ENCODE peak calls at places on chromosomes 13 and 19, in six cellular contexts. One of them, this sample, is unnamed.

GRCh38 chr19:48372904-48373303 is 8.7 kb downstream of the SYNGR4 start:
- DNase-seq in NCI-H1930: no peak
- DNase-seq in stimulated activated CD4-positive, alpha-beta T cell treated with anti-CD3 and anti-CD28 coated beads, TNF-alpha, amount 100 ng/mL, for 48 hours: no peak
- DNase-seq in A549: peak; percentile 68
- DNase-seq in KG1: no peak
- DNase-seq in Peyer's patch: no peak
- DNase-seq in this sample: no peak

GRCh38 chr13:46552888-46553520 is at the start of gene LRCH1:
- DNase-seq in NCI-H1930: peak; percentile 79
- DNase-seq in stimulated activated CD4-positive, alpha-beta T cell treated with anti-CD3 and anti-CD28 coated beads, TNF-alpha, amount 100 ng/mL, for 48 hours: peak; percentile 68
- DNase-seq in A549: peak; percentile 87
- DNase-seq in KG1: peak; percentile 74
- DNase-seq in Peyer's patch: peak; percentile 92
- DNase-seq in this sample: peak; percentile 67

GRCh38 chr13:101596803-101597202 is 144.3 kb downstream of the ITGBL1 start:
- DNase-seq in NCI-H1930: no peak
- DNase-seq in stimulated activated CD4-positive, alpha-beta T cell treated with anti-CD3 and anti-CD28 coated beads, TNF-alpha, amount 100 ng/mL, for 48 hours: no peak
- DNase-seq in A549: no peak
- DNase-seq in KG1: no peak
- DNase-seq in Peyer's patch: no peak
- DNase-seq in this sample: no peak

GRCh38 chr19:33507021-33507956 is 14.3 kb downstream of the PEPD start:
- DNase-seq in NCI-H1930: no peak
- DNase-seq in stimulated activated CD4-positive, alpha-beta T cell treated with anti-CD3 and anti-CD28 coated beads, TNF-alpha, amount 100 ng/mL, for 48 hours: no peak
- DNase-seq in A549: no peak
- DNase-seq in KG1: no peak
- DNase-seq in Peyer's patch: no peak
- DNase-seq in this sample: peak; percentile 90

GRCh38 chr19:54253331-54254194 is 3.5 kb downstream of the LILRB5 start:
- DNase-seq in NCI-H1930: no peak
- DNase-seq in stimulated activated CD4-positive, alpha-beta T cell treated with anti-CD3 and anti-CD28 coated beads, TNF-alpha, amount 100 ng/mL, for 48 hours: no peak
- DNase-seq in A549: no peak
- DNase-seq in KG1: no peak
- DNase-seq in Peyer's patch: no peak
- DNase-seq in this sample: no peak

GRCh38 chr19:33947565-33947964 is 150.9 kb downstream of the KCTD15 start:
- DNase-seq in NCI-H1930: no peak
- DNase-seq in stimulated activated CD4-positive, alpha-beta T cell treated with anti-CD3 and anti-CD28 coated beads, TNF-alpha, amount 100 ng/mL, for 48 hours: no peak
- DNase-seq in A549: no peak
- DNase-seq in KG1: no peak
- DNase-seq in Peyer's patch: no peak
- DNase-seq in this sample: no peak

GRCh38 chr13:50891206-50891605 is 18.4 kb upstream of the RNASEH2B start:
- DNase-seq in NCI-H1930: no peak
- DNase-seq in stimulated activated CD4-positive, alpha-beta T cell treated with anti-CD3 and anti-CD28 coated beads, TNF-alpha, amount 100 ng/mL, for 48 hours: no peak
- DNase-seq in A549: no peak
- DNase-seq in KG1: no peak
- DNase-seq in Peyer's patch: no peak
- DNase-seq in this sample: no peak

GRCh38 chr13:110583178-110583865 is 21.8 kb upstream of the RAB20 start:
- DNase-seq in NCI-H1930: no peak
- DNase-seq in stimulated activated CD4-positive, alpha-beta T cell treated with anti-CD3 and anti-CD28 coated beads, TNF-alpha, amount 100 ng/mL, for 48 hours: no peak
- DNase-seq in A549: no peak
- DNase-seq in KG1: no peak
- DNase-seq in Peyer's patch: no peak
- DNase-seq in this sample: no peak

GRCh38 chr19:33748231-33748630 is 48.4 kb upstream of the KCTD15 start:
- DNase-seq in NCI-H1930: no peak
- DNase-seq in stimulated activated CD4-positive, alpha-beta T cell treated with anti-CD3 and anti-CD28 coated beads, TNF-alpha, amount 100 ng/mL, for 48 hours: no peak
- DNase-seq in A549: no peak
- DNase-seq in KG1: no peak
- DNase-seq in Peyer's patch: no peak
- DNase-seq in this sample: no peak

GRCh38 chr13:49746111-49746510 is 46.4 kb downstream of the KPNA3 start:
- DNase-seq in NCI-H1930: no peak
- DNase-seq in stimulated activated CD4-positive, alpha-beta T cell treated with anti-CD3 and anti-CD28 coated beads, TNF-alpha, amount 100 ng/mL, for 48 hours: no peak
- DNase-seq in A549: peak; percentile 14
- DNase-seq in KG1: no peak
- DNase-seq in Peyer's patch: no peak
- DNase-seq in this sample: no peak

This sample was measured in PC-9.